ENCODE peak calls at places on chromosomes 3 and 15, in nine cellular contexts. Q is right cardiac atrium; P is foreskin melanocyte; S is stomach; O is stimulated activated CD8-positive, alpha-beta memory T cell treated with anti-CD3 and anti-CD28 coated beads, Interleukin-15, amount 100 ng/mL, for 1 hour; G is iPS-NIHi11; W is kidney epithelial cell; Y is GM23248; M is NCI-H345. E is an unnamed sample.

GRCh38 chr15:94596707-94597106 is 365.3 kb downstream of the MCTP2 start:
- DNase-seq in Q (no peak), P (peak; percentile 14), S (no peak), O (no peak), G (no peak), W (no peak), Y (no peak), M (no peak), E (no peak)

GRCh38 chr3:108757404-108757982 is at the start of gene RETNLB:
- DNase-seq in Q (no peak), P (no peak), S (peak; percentile 73), O (no peak), G (no peak), W (no peak), Y (no peak), M (peak; percentile 86), E (no peak)

GRCh38 chr15:28989239-28989830 is 103.6 kb downstream of the APBA2 start:
- DNase-seq in Q (no peak), P (no peak), S (no peak), O (no peak), G (no peak), W (no peak), Y (no peak), M (no peak), E (no peak)

GRCh38 chr3:157066335-157067071 is 93.4 kb downstream of the CCNL1 start:
- DNase-seq in Q (no peak), P (no peak), S (no peak), O (no peak), G (no peak), W (no peak), Y (peak; percentile 75), M (no peak), E (no peak)

GRCh38 chr3:11499144-11499543 is 144.6 kb downstream of the VGLL4 start:
- DNase-seq in Q (no peak), P (no peak), S (no peak), O (no peak), G (no peak), W (peak; percentile 92), Y (peak; percentile 90), M (no peak), E (peak; percentile 97)

GRCh38 chr3:169822540-169822939 is 9.8 kb upstream of the LRRC34 start:
- DNase-seq in Q (no peak), P (no peak), S (no peak), O (no peak), G (peak; percentile 49), W (no peak), Y (no peak), M (peak; percentile 62), E (no peak)

GRCh38 chr3:100277255-100277800 is 16.5 kb downstream of the TBC1D23 start:
- DNase-seq in Q (no peak), P (peak; percentile 11), S (no peak), O (no peak), G (no peak), W (no peak), Y (no peak), M (peak; percentile 48), E (no peak)

GRCh38 chr3:50272911-50273688 is 4.2 kb downstream of the SEMA3B start:
- DNase-seq in Q (peak; percentile 95), P (peak; percentile 63), S (peak; percentile 93), O (peak; percentile 84), G (peak; percentile 91), W (peak; percentile 28), Y (peak; percentile 81), M (peak; percentile 74), E (peak; percentile 18)

GRCh38 chr15:97566957-97567356 is 393.5 kb upstream of the ARRDC4 start:
- DNase-seq in Q (no peak), P (peak; percentile 26), S (no peak), O (no peak), G (no peak), W (no peak), Y (no peak), M (no peak), E (no peak)

GRCh38 chr3:106348142-106348690 is 479.4 kb upstream of the CBLB start:
- DNase-seq in Q (no peak), P (no peak), S (no peak), O (no peak), G (no peak), W (peak; percentile 43), Y (no peak), M (no peak), E (no peak)

GRCh38 chr15:27949089-27949488 is 150.0 kb downstream of the OCA2 start:
- DNase-seq in Q (no peak), P (no peak), S (no peak), O (no peak), G (no peak), W (no peak), Y (no peak), M (no peak), E (no peak)

GRCh38 chr3:82276992-82277391 is 515.5 kb upstream of the GBE1 start:
- DNase-seq in Q (no peak), P (no peak), S (no peak), O (no peak), G (no peak), W (no peak), Y (no peak), M (no peak), E (no peak)

GRCh38 chr3:139481116-139481515 is 4.8 kb upstream of the RBP2 start:
- DNase-seq in Q (no peak), P (no peak), S (no peak), O (no peak), G (peak; percentile 35), W (no peak), Y (no peak), M (no peak), E (peak; percentile 22)

GRCh38 chr15:91945385-91945784 is 91.9 kb downstream of the SLCO3A1 start:
- DNase-seq in Q (no peak), P (no peak), S (no peak), O (no peak), G (no peak), W (no peak), Y (no peak), M (no peak), E (no peak)

GRCh38 chr3:195700319-195700718 is 20.5 kb upstream of the MUC20 start:
- DNase-seq in Q (no peak), P (no peak), S (no peak), O (no peak), G (no peak), W (no peak), Y (no peak), M (no peak), E (no peak)

GRCh38 chr3:56761887-56762605 is 39.7 kb downstream of the ARHGEF3 start:
- DNase-seq in Q (no peak), P (no peak), S (no peak), O (no peak), G (no peak), W (no peak), Y (peak; percentile 66), M (no peak), E (no peak)

GRCh38 chr15:29822685-29823459 is 604 bp upstream of the TJP1 start:
- DNase-seq in Q (peak; percentile 88), P (peak; percentile 68), S (peak; percentile 72), O (no peak), G (peak; percentile 54), W (no peak), Y (peak; percentile 98), M (no peak), E (peak; percentile 59)

GRCh38 chr3:64074091-64074490 is 50.8 kb upstream of the PSMD6 start:
- DNase-seq in Q (no peak), P (no peak), S (no peak), O (no peak), G (no peak), W (no peak), Y (peak; percentile 35), M (no peak), E (peak; percentile 22)

GRCh38 chr15:52139599-52140462 is 27.3 kb upstream of the BCL2L10 start:
- DNase-seq in Q (peak; percentile 79), P (peak; percentile 49), S (peak; percentile 82), O (peak; percentile 35), G (peak; percentile 88), W (no peak), Y (peak; percentile 80), M (peak; percentile 6), E (peak; percentile 39)

GRCh38 chr15:61880079-61880478 is 180.2 kb downstream of the VPS13C start:
- DNase-seq in Q (no peak), P (peak; percentile 44), S (no peak), O (no peak), G (no peak), W (no peak), Y (no peak), M (no peak), E (no peak)

GRCh38 chr3:58487140-58487886 is 4.6 kb upstream of the KCTD6 start:
- DNase-seq in Q (peak; percentile 78), P (no peak), S (no peak), O (no peak), G (no peak), W (no peak), Y (peak; percentile 92), M (no peak), E (peak; percentile 29)

GRCh38 chr15:50628421-50628820 is 58.2 kb downstream of the TRPM7 start:
- DNase-seq in Q (no peak), P (no peak), S (no peak), O (no peak), G (no peak), W (no peak), Y (no peak), M (no peak), E (no peak)

GRCh38 chr15:68586274-68586961 is 7.6 kb downstream of the CORO2B start:
- DNase-seq in Q (no peak), P (no peak), S (no peak), O (no peak), G (no peak), W (peak; percentile 88), Y (peak; percentile 91), M (no peak), E (peak; percentile 98)

GRCh38 chr3:11212301-11212613 is 58.0 kb downstream of the HRH1 start:
- DNase-seq in Q (no peak), P (no peak), S (peak; percentile 10), O (no peak), G (no peak), W (peak; percentile 48), Y (peak; percentile 81), M (no peak), E (no peak)

GRCh38 chr3:177424541-177424940 is 227.3 kb upstream of the TBL1XR1 start:
- DNase-seq in Q (no peak), P (no peak), S (no peak), O (no peak), G (no peak), W (no peak), Y (no peak), M (no peak), E (no peak)

GRCh38 chr3:126527455-126528211 is 3.7 kb downstream of the CHST13 start:
- DNase-seq in Q (no peak), P (no peak), S (no peak), O (no peak), G (no peak), W (no peak), Y (no peak), M (no peak), E (no peak)

GRCh38 chr3:14869877-14870563 is 51.3 kb downstream of the FGD5 start:
- DNase-seq in Q (no peak), P (no peak), S (no peak), O (no peak), G (no peak), W (no peak), Y (no peak), M (no peak), E (no peak)

GRCh38 chr15:66789029-66790025 is 87.3 kb downstream of the SMAD6 start:
- DNase-seq in Q (peak; percentile 84), P (peak; percentile 59), S (peak; percentile 49), O (no peak), G (peak; percentile 62), W (no peak), Y (peak; percentile 83), M (no peak), E (peak; percentile 44)

GRCh38 chr3:113274425-113274824 is 63.1 kb downstream of the BOC start:
- DNase-seq in Q (no peak), P (no peak), S (no peak), O (no peak), G (no peak), W (no peak), Y (no peak), M (no peak), E (no peak)

GRCh38 chr15:70142322-70143191 is 44.8 kb upstream of the TLE3 start:
- DNase-seq in Q (peak; percentile 88), P (peak; percentile 44), S (no peak), O (no peak), G (no peak), W (no peak), Y (peak; percentile 59), M (no peak), E (peak; percentile 61)

GRCh38 chr3:105691053-105691452 is 177.8 kb downstream of the CBLB start:
- DNase-seq in Q (no peak), P (no peak), S (no peak), O (no peak), G (no peak), W (no peak), Y (peak; percentile 14), M (no peak), E (no peak)

E was measured in NCI-H226.